ENCODE peak calls at places on chromosomes 6 and 20, in nine cellular contexts. E, I, K, V, Z, W, X, J and R are unnamed samples.
A peak's percentile ranks its signal among the peaks of the same experiment; 100 is the strongest.

GRCh38 chr20:48397689-48398005 is 430.2 kb downstream of the PREX1 start:
- DNase-seq in K (no peak), E (no peak), W (no peak), I (peak; percentile 66), J (no peak), Z (no peak), X (no peak), V (no peak), R (no peak)

GRCh38 chr6:26003102-26003694 is 40.6 kb downstream of the TRIM38 start:
- DNase-seq in K (peak; percentile 48), J (no peak), X (peak; percentile 68), W (peak; percentile 56), E (peak; percentile 45), V (peak; percentile 66), I (peak; percentile 56), Z (no peak), R (no peak)

GRCh38 chr20:49483706-49484101 is 1.2 kb upstream of the KCNB1 start:
- DNase-seq in J (no peak), K (no peak), W (no peak), E (no peak), V (no peak), X (no peak), Z (no peak), I (no peak), R (no peak)

GRCh38 chr6:1641391-1641790 is 31.7 kb downstream of the FOXC1 start:
- DNase-seq in K (peak; percentile 62), E (no peak), V (peak; percentile 87), X (no peak), J (peak; percentile 34), Z (peak; percentile 61), I (no peak), W (no peak), R (no peak)

GRCh38 chr20:57202309-57202708 is 64.1 kb downstream of the BMP7 start:
- DNase-seq in I (no peak), J (no peak), X (no peak), K (no peak), W (no peak), E (no peak), V (no peak), Z (no peak), R (no peak)

GRCh38 chr6:121828567-121828966 is 393.1 kb downstream of the GJA1 start:
- DNase-seq in E (no peak), X (no peak), J (no peak), Z (no peak), V (no peak), I (no peak), K (no peak), W (no peak), R (no peak)

GRCh38 chr6:38775870-38776269 is 60.8 kb downstream of the DNAH8 start:
- DNase-seq in K (no peak), X (no peak), Z (no peak), I (no peak), W (peak; percentile 22), E (no peak), V (no peak), J (no peak), R (no peak)

GRCh38 chr20:37336369-37337207 is 9.4 kb upstream of the SRC start:
- DNase-seq in W (peak; percentile 20), Z (no peak), J (no peak), I (peak; percentile 75), K (peak; percentile 89), X (peak; percentile 63), E (peak; percentile 82), V (no peak), R (peak; percentile 87)

GRCh38 chr20:24780648-24781047 is 168.4 kb upstream of the CST7 start:
- DNase-seq in K (no peak), X (no peak), I (no peak), Z (no peak), J (no peak), V (no peak), W (no peak), E (no peak), R (peak; percentile 51)

GRCh38 chr6:38188677-38189335 is 369.3 kb downstream of the ZFAND3 start:
- DNase-seq in Z (no peak), I (no peak), E (no peak), K (no peak), W (no peak), V (no peak), X (no peak), J (no peak), R (peak; percentile 22)

GRCh38 chr20:9331707-9332435 is 182.5 kb upstream of the LAMP5 start:
- DNase-seq in V (no peak), W (no peak), K (no peak), Z (no peak), J (no peak), E (no peak), X (no peak), I (no peak), R (no peak)

GRCh38 chr6:22444335-22444734 is 125.0 kb upstream of the HDGFL1 start:
- DNase-seq in X (no peak), E (no peak), K (no peak), Z (no peak), J (no peak), I (no peak), V (no peak), W (peak; percentile 29), R (no peak)

GRCh38 chr6:139824864-139825263 is 450.4 kb upstream of the CITED2 start:
- DNase-seq in I (no peak), E (no peak), J (no peak), W (no peak), X (no peak), V (no peak), K (no peak), Z (no peak), R (no peak)

GRCh38 chr6:129031051-129031599 is 148.2 kb downstream of the LAMA2 start:
- DNase-seq in E (no peak), J (no peak), X (no peak), Z (no peak), K (no peak), W (peak; percentile 60), I (no peak), V (no peak), R (no peak)

GRCh38 chr20:57835462-57836455 is 125.9 kb upstream of the PMEPA1 start:
- DNase-seq in V (no peak), Z (no peak), J (no peak), K (no peak), X (no peak), E (no peak), W (no peak), I (no peak), R (no peak)

GRCh38 chr20:11849976-11850670 is 67.6 kb upstream of the BTBD3 start:
- DNase-seq in E (no peak), J (peak; percentile 31), X (no peak), Z (peak; percentile 8), W (peak; percentile 45), K (peak; percentile 51), V (no peak), I (peak; percentile 12), R (no peak)

GRCh38 chr6:152351110-152351509 is 286.1 kb downstream of the SYNE1 start:
- DNase-seq in W (no peak), I (no peak), K (no peak), V (no peak), X (no peak), Z (no peak), E (peak; percentile 46), J (no peak), R (no peak)

GRCh38 chr20:57804470-57805250 is 94.8 kb upstream of the PMEPA1 start:
- DNase-seq in V (no peak), E (no peak), W (no peak), Z (no peak), I (no peak), J (no peak), X (no peak), K (no peak), R (peak; percentile 55)

GRCh38 chr6:13853871-13854270 is 39.5 kb upstream of the MCUR1 start:
- DNase-seq in I (no peak), X (no peak), V (no peak), Z (no peak), W (no peak), E (no peak), K (no peak), J (no peak), R (no peak)
- TF ChIP-seq POLR2A in I (no peak), X (no peak), V (no peak), Z (no peak), W (no peak), E (no peak), K (no peak), J (no peak), R (no peak)

DNA sequence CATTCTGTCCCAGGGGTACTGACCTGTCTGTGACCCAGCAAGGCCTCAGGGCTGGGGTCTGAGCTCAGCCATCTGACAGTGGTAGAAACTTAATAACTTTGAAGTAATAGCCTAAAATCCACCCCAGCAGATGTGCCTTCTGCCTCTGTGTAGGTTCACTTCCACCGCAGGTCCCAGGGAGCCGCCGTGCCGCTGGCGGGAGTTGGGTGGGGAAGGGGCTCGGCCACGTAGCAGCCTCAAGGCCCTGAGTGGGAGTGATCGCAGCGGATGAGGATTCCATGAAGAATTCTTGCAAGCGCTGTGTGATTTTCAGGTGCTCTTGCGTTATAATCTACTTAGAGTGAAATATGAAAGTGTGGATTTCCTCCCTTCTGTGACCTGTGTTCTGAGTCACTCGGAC is 163.7 kb downstream of the DTNBP1 start:
- DNase-seq in J (no peak), V (no peak), W (no peak), I (no peak), X (peak; percentile 6), Z (no peak), E (no peak), K (no peak), R (no peak)
- H3K27ac ChIP-seq in J (no peak overlapping the region), V (no peak overlapping the region), W (no peak overlapping the region), I (no peak overlapping the region), X (no peak overlapping the region), Z (no peak overlapping the region), E (no peak overlapping the region), K (no peak overlapping the region), R (no peak overlapping the region)

GRCh38 chr6:34580707-34581560 is 24.8 kb upstream of the SPDEF start:
- DNase-seq in X (no peak), W (peak; percentile 18), K (no peak), I (peak; percentile 36), E (no peak), V (no peak), Z (no peak), J (peak; percentile 30), R (no peak)
- TF ChIP-seq POLR2A in X (no peak), W (no peak), K (no peak), I (no peak), E (no peak), V (no peak), Z (no peak), J (no peak), R (no peak)

DNA sequence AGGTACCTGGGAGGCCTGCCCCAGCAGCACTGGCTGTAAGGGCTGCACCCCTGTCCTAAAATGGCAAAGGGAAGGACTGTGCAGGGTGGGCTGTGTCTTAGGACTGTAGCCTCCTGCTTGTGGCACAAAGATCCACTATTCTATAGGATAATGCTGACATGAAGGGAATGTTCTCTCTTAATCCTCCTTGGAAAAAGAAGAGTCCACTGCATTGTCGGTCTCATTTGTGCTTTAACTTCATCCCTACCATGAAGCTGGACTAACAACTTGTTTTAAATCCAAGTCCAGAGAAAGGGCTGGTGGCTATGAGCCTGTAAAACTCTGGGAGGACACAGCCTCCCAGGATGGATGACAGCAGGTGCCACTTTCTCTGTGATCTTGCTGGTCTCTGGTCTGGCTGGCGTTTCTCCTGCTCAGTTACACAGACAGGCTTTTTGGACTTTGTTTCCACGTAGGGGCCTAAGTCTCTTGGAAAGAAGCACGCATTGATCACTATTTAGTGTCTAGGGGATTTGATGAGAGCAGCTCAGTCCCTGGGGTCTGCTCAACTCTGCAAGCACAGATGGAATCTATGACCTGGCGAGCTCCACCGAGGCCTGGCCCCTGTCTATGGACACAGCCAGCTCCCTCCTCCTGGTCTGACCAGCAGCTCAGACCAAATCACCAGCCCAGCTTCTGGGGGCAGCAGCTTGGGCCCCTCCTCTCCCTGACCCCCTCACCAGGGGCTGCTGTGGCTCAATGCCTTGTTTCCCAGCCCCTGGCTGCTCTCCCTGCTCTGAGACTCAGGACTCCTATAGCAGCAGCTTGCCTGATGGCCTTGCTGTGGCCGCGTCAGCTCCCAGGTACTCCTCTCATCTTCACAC is 4.8 kb downstream of the CST3 start:
- DNase-seq in K (no peak), V (no peak), I (no peak), Z (no peak), E (no peak), X (no peak), J (no peak), W (no peak), R (no peak)
- H3K27ac ChIP-seq in K (no peak overlapping the region), V (no peak overlapping the region), I (no peak overlapping the region), Z (no peak overlapping the region), E (no peak overlapping the region), X (no peak overlapping the region), J (peak overlapping the region; percentile 9), W (no peak overlapping the region), R (no peak overlapping the region)